ENCODE peak calls at places on chromosomes 1 and 21, in eight cellular contexts. Q, S, C, H, A, U, M and P are unnamed samples.
A peak's percentile ranks its signal among the peaks of the same experiment; 100 is the strongest.

GRCh38 chr1:233389867-233390266 is 62.3 kb downstream of the MAP3K21 start:
- DNase-seq in C (no peak), S (no peak), A (no peak), M (no peak), U (no peak), Q (no peak), H (no peak), P (no peak)

GRCh38 chr21:21547368-21547953 is 549.3 kb downstream of the NCAM2 start:
- DNase-seq in C (no peak), U (no peak), S (no peak), A (no peak), Q (peak; percentile 9), H (no peak), M (no peak), P (no peak)

GRCh38 chr21:40696246-40696645 is 150.7 kb downstream of the DSCAM start:
- DNase-seq in H (no peak), M (no peak), Q (no peak), S (no peak), A (no peak), C (no peak), U (no peak), P (no peak)

GRCh38 chr1:234758851-234759250 is 148.9 kb upstream of the IRF2BP2 start:
- DNase-seq in U (no peak), M (peak; percentile 37), A (no peak), S (no peak), H (no peak), Q (peak; percentile 69), C (no peak), P (peak; percentile 85)

GRCh38 chr1:86503477-86504129 is 34.9 kb downstream of the CLCA1 start:
- DNase-seq in Q (peak; percentile 18), M (peak; percentile 37), A (no peak), C (no peak), H (peak; percentile 71), U (no peak), S (no peak), P (no peak)

GRCh38 chr1:52168373-52169080 is 26.6 kb downstream of the ZFYVE9 start:
- DNase-seq in M (no peak), Q (no peak), A (no peak), S (no peak), C (no peak), H (no peak), U (no peak), P (no peak)

GRCh38 chr1:214028999-214029406 is 41.2 kb downstream of the PROX1 start:
- DNase-seq in S (no peak), C (no peak), U (no peak), M (no peak), A (no peak), Q (no peak), H (no peak), P (no peak)

GRCh38 chr21:44779417-44780139 is 22.0 kb downstream of the UBE2G2 start:
- DNase-seq in S (no peak), M (no peak), U (no peak), Q (no peak), C (no peak), H (no peak), A (no peak), P (no peak)

GRCh38 chr21:31644648-31645047 is 14.8 kb upstream of the SOD1 start:
- DNase-seq in S (no peak), U (no peak), C (no peak), M (peak; percentile 94), A (no peak), Q (no peak), H (no peak), P (no peak)

GRCh38 chr1:67752306-67752705 is 67.3 kb downstream of the GADD45A start:
- DNase-seq in H (no peak), A (no peak), U (no peak), C (no peak), Q (no peak), M (no peak), S (no peak), P (no peak)
- H3K4me1 ChIP-seq in H (peaks cover 42% of the 10 kb centered on the region), A (peaks cover 43% of the 10 kb centered on the region), U (peaks cover 81% of the 10 kb centered on the region), C (peaks cover 46% of the 10 kb centered on the region), Q (peaks cover 24% of the 10 kb centered on the region), M (peaks cover 41% of the 10 kb centered on the region), S (peaks cover 39% of the 10 kb centered on the region), P (no peaks in the 10 kb centered on the region)

DNA sequence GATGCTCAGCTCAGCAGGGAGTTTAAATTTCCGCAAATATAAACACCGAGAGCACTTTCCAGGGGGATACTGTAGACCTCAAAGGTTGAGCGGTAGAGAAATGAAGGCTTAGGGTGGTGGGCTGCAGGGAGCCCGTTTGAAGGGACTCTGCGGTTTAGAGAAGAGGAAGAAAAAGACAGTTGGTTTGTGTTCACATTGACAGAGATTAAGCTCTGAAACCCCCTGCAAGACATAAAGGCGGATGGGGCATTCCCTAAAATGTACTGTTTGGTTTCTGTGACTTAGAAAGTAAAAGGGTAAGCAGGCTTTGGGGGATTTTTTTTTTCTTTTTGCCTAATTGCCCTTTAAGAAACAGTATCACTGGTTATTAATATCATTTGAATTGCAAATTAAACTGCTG is 1.3 kb downstream of the KAZN start:
- DNase-seq in U (no peak), M (no peak), A (no peak), H (no peak), S (no peak), C (no peak), Q (no peak), P (no peak)
- H3K4me3 ChIP-seq in U (peak overlapping the region; percentile 82), M (no peak overlapping the region), A (peak overlapping the region; percentile 80), H (peak overlapping the region; percentile 56), S (peak overlapping the region; percentile 80), C (no peak overlapping the region), Q (peak overlapping the region; percentile 33), P (no peak overlapping the region)

GRCh38 chr1:28755701-28756100 is 19.0 kb downstream of the YTHDF2 start:
- DNase-seq in M (no peak), S (no peak), U (no peak), C (no peak), Q (peak; percentile 31), H (no peak), A (no peak), P (no peak)

GRCh38 chr1:28751315-28752056 is 14.7 kb downstream of the YTHDF2 start:
- DNase-seq in M (peak; percentile 79), A (no peak), Q (peak; percentile 79), C (no peak), H (no peak), U (peak; percentile 75), S (no peak), P (no peak)

GRCh38 chr1:28745653-28746173 is 9.0 kb downstream of the YTHDF2 start:
- DNase-seq in M (no peak), A (no peak), U (no peak), C (no peak), Q (no peak), H (no peak), S (no peak), P (no peak)

DNA sequence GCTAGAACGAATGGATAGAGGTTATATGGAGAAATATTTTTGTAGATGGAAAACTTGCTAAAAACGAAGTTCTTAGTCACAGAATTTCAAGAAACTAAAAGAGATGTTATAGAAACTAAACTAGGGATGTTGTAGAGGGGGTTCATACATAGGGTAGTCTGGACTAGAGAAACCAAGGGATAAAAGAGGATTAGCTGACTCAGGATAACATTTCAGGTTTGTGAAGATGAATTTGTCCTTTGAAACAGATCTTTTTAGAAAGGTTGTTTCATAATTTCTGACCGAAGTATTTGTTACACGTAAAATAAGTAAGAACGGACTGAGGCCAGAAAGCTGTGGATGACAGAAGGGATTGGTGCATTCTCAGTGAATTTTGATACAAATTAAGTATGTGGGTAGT is 13.6 kb downstream of the YTHDF2 start:
- DNase-seq in H (no peak), Q (no peak), M (no peak), A (no peak), U (no peak), C (no peak), S (no peak), P (no peak)
- H3K4me1 ChIP-seq in H (peaks cover 83% of the 10 kb centered on the region), Q (peaks cover 15% of the 10 kb centered on the region), M (peaks cover 11% of the 10 kb centered on the region), A (peaks cover 29% of the 10 kb centered on the region), U (peaks cover 35% of the 10 kb centered on the region), C (peaks cover 30% of the 10 kb centered on the region), S (peaks cover 6% of the 10 kb centered on the region), P (peaks cover 74% of the 10 kb centered on the region)

GRCh38 chr21:38809170-38809878 is 3.6 kb downstream of the ETS2 start:
- DNase-seq in S (no peak), M (no peak), C (no peak), Q (no peak), H (no peak), U (no peak), A (no peak), P (no peak)

GRCh38 chr21:38811257-38811656 is 5.5 kb downstream of the ETS2 start:
- DNase-seq in C (no peak), A (no peak), U (peak; percentile 99), S (no peak), Q (peak; percentile 95), M (no peak), H (no peak), P (no peak)

GRCh38 chr21:38810034-38810825 is 4.5 kb downstream of the ETS2 start:
- DNase-seq in M (no peak), C (no peak), S (no peak), A (no peak), U (no peak), Q (no peak), H (no peak), P (no peak)

GRCh38 chr21:38813143-38813542 is 7.4 kb downstream of the ETS2 start:
- DNase-seq in A (no peak), C (no peak), H (no peak), U (no peak), Q (no peak), S (no peak), M (no peak), P (no peak)

GRCh38 chr21:38810826-38811164 is 5.1 kb downstream of the ETS2 start:
- DNase-seq in U (no peak), A (no peak), C (no peak), H (no peak), M (no peak), Q (no peak), S (no peak), P (no peak)
- H3K4me3 ChIP-seq in U (peak overlapping the region; percentile 88), A (no peak overlapping the region), C (no peak overlapping the region), H (no peak overlapping the region), M (peak overlapping the region; percentile 35), Q (no peak overlapping the region), S (no peak overlapping the region), P (no peak overlapping the region)

DNA sequence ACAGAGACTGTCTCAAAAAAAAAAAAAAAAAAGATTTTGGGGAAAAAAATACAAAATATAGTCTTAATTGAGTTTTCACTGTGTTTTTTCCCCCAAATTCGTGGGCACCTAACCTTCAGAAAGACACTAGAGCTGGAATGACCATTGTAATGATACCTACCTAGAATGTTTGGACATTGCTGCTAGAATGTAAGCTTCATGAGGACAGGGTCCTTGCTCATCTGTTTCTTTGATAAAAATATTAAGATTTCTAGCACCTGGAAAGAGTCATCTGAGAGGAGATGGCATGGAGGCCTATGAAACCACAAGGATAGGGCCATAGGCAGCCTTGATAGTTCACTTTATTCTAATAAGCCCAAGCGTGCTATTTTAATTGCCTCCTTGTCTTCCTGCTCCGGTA is 6.5 kb downstream of the LRRC8D start:
- DNase-seq in H (no peak), C (no peak), A (no peak), M (no peak), S (no peak), Q (no peak), U (no peak), P (no peak)
- H3K4me1 ChIP-seq in H (peaks cover 30% of the 10 kb centered on the region), C (peaks cover 4% of the 10 kb centered on the region), A (peaks cover 2% of the 10 kb centered on the region), M (no peaks in the 10 kb centered on the region), S (peaks cover 8% of the 10 kb centered on the region), Q (peaks cover 5% of the 10 kb centered on the region), U (peaks cover 13% of the 10 kb centered on the region), P (peaks cover 4% of the 10 kb centered on the region)